ENCODE peak calls at places on chromosomes 13 and 19, in five cellular contexts. E is uterus, C is bronchial epithelial cell, S is heart left ventricle, A is SJCRH30. G is an unnamed sample.

GRCh38 chr13:85266331-85266730 is 532.9 kb downstream of the SLITRK6 start:
- DNase-seq in S (no peak), C (peak; percentile 47), E (no peak), A (no peak), G (peak; percentile 55)

GRCh38 chr19:48646192-48646911 is 365 bp upstream of the CA11 start:
- DNase-seq in S (peak; percentile 91), A (peak; percentile 93), C (peak; percentile 56), E (peak; percentile 93), G (peak; percentile 94)

GRCh38 chr13:112131081-112131739 is 64.3 kb downstream of the SOX1 start:
- DNase-seq in E (no peak), C (no peak), A (no peak), S (no peak), G (no peak)

GRCh38 chr13:100075700-100076587 is 12.9 kb upstream of the PCCA start:
- DNase-seq in S (no peak), C (no peak), E (no peak), A (no peak), G (no peak)

GRCh38 chr13:49585220-49586157 is at the start of gene RCBTB1:
- DNase-seq in C (peak; percentile 50), A (peak; percentile 59), S (peak; percentile 67), E (peak; percentile 57), G (peak; percentile 84)

GRCh38 chr13:46367622-46368327 is 19.3 kb downstream of the RUBCNL start:
- DNase-seq in A (no peak), E (no peak), C (peak; percentile 19), S (no peak), G (no peak)

GRCh38 chr19:47142779-47143178 is 12.1 kb downstream of the SAE1 start:
- DNase-seq in E (no peak), A (no peak), S (no peak), C (peak; percentile 42), G (no peak)

GRCh38 chr13:76677047-76677446 is 209.2 kb downstream of the KCTD12 start:
- DNase-seq in C (no peak), E (peak; percentile 42), S (peak; percentile 65), A (peak; percentile 25), G (no peak)

GRCh38 chr19:39996218-39996810 is 546 bp upstream of the ZNF546 start:
- DNase-seq in A (peak; percentile 62), C (peak; percentile 65), E (no peak), S (no peak), G (peak; percentile 36)

GRCh38 chr19:35427187-35427586 is 20.9 kb upstream of the FFAR2 start:
- DNase-seq in A (no peak), C (no peak), S (no peak), E (no peak), G (no peak)

GRCh38 chr13:33169273-33169980 is 116.1 kb downstream of the STARD13 start:
- DNase-seq in E (no peak), A (no peak), C (peak; percentile 95), S (no peak), G (no peak)

GRCh38 chr13:37944476-37945442 is 75.2 kb upstream of the TRPC4 start:
- DNase-seq in E (no peak), A (no peak), S (no peak), C (no peak), G (no peak)

GRCh38 chr19:43704002-43704705 is 11.7 kb upstream of the IRGC start:
- DNase-seq in A (no peak), C (no peak), E (no peak), S (no peak), G (no peak)

GRCh38 chr19:44718441-44719261 is 19.7 kb downstream of the CEACAM16 start:
- DNase-seq in A (peak; percentile 72), E (peak; percentile 62), S (peak; percentile 91), C (no peak), G (peak; percentile 70)

GRCh38 chr13:85816413-85816812 is 17.2 kb upstream of the SLITRK6 start:
- DNase-seq in C (peak; percentile 28), S (no peak), A (no peak), E (no peak), G (no peak)

GRCh38 chr13:99191900-99192399 is 8.7 kb upstream of the UBAC2 start:
- DNase-seq in C (peak; percentile 50), E (no peak), S (no peak), A (no peak), G (no peak)

GRCh38 chr13:113176292-113176691 is 17.8 kb downstream of the PROZ start:
- DNase-seq in S (no peak), E (no peak), C (no peak), A (no peak), G (no peak)

GRCh38 chr19:40519352-40520322 is 52.8 kb downstream of the SPTBN4 start:
- DNase-seq in A (no peak), E (no peak), S (no peak), C (peak; percentile 21), G (no peak)

GRCh38 chr19:10593148-10593547 is 6.0 kb upstream of the AP1M2 start:
- DNase-seq in A (no peak), C (no peak), S (no peak), E (no peak), G (no peak)

GRCh38 chr19:10587839-10588150 is 683 bp upstream of the AP1M2 start:
- DNase-seq in A (no peak), E (no peak), S (no peak), C (no peak), G (no peak)

GRCh38 chr19:10583021-10583776 is 3.9 kb downstream of the AP1M2 start:
- DNase-seq in E (no peak), C (no peak), A (no peak), S (no peak), G (no peak)

GRCh38 chr19:10586396-10586795 is 716 bp downstream of the AP1M2 start:
- DNase-seq in A (no peak), C (no peak), S (no peak), E (no peak), G (no peak)

DNA sequence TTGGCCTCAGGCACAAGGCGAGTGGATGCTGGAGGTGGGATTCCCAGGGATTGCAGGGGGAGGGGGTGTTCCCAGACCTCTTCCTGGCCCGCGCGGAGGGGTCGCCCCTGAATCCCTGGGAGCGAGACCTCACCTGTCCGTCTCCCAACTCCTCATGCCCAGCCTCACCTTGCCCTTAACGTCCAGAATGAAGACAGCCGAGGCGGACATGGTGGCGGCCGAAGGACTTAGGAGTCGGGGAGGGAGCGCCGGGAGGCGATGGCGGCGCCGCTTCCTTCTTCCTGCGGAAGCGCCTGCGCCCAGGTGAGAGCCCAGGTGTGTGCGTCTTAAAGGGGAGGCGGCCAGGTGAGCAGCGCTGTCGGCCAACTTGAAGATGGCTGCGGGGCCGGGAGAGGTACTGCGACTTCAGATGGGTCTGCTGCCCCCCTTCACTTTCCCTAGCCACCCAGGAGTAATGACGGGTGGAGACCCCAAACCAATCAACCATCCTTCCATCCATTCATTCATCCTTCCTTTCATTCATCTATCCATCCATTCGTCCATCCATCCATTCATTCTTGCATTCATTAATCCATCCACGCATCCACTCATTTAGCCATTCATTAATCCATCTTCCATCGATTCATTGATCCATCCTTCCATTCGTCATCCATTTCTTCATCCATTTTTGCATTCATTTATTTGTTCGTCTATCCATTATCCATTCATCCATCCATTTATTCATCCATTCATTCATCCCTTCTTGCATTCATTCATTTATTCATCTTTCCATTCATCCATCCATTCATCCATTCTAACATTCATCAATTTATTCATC is at the start of gene AP1M2:
- DNase-seq in A (no peak), C (peak; percentile 60), E (no peak), S (no peak), G (no peak)
- H3K4me3 ChIP-seq in A (no peak within 1 kb of the TSS), C (peak within 1 kb of the TSS; percentile 96), E (no peak within 1 kb of the TSS), S (no peak within 1 kb of the TSS), G (no peak within 1 kb of the TSS)

GRCh38 chr13:110308377-110309158 is 1.5 kb downstream of the COL4A2 start:
- DNase-seq in A (peak; percentile 56), S (no peak), E (peak; percentile 44), C (peak; percentile 32), G (no peak)
- H3K4me3 ChIP-seq in A (peak overlapping the region; percentile 93), S (peak overlapping the region; percentile 93), E (peak overlapping the region; percentile 78), C (peak overlapping the region; percentile 57), G (no peak overlapping the region)

GRCh38 chr19:29945433-29945832 is 3.4 kb downstream of the URI1 start:
- DNase-seq in A (no peak), S (no peak), C (no peak), E (no peak), G (no peak)
- H3K4me3 ChIP-seq in A (no peak overlapping the region), S (no peak overlapping the region), C (no peak overlapping the region), E (no peak overlapping the region), G (no peak overlapping the region)

GRCh38 chr19:2083174-2083854 is 12.8 kb downstream of the MOB3A start:
- DNase-seq in S (no peak), E (no peak), C (no peak), A (no peak), G (no peak)

GRCh38 chr19:2084993-2085720 is 11.0 kb downstream of the MOB3A start:
- DNase-seq in C (peak; percentile 8), A (no peak), E (no peak), S (peak; percentile 78), G (no peak)

GRCh38 chr19:2087621-2088100 is 8.5 kb downstream of the MOB3A start:
- DNase-seq in E (no peak), S (no peak), A (no peak), C (no peak), G (no peak)

GRCh38 chr19:2089727-2090053 is 6.4 kb downstream of the MOB3A start:
- DNase-seq in S (no peak), E (no peak), C (peak; percentile 16), A (no peak), G (no peak)

GRCh38 chr19:2089001-2089711 is 7.0 kb downstream of the MOB3A start:
- DNase-seq in A (no peak), S (no peak), E (no peak), C (peak; percentile 95), G (peak; percentile 54)
- H3K4me3 ChIP-seq in A (no peak overlapping the region), S (no peak overlapping the region), E (no peak overlapping the region), C (no peak overlapping the region), G (no peak overlapping the region)

DNA sequence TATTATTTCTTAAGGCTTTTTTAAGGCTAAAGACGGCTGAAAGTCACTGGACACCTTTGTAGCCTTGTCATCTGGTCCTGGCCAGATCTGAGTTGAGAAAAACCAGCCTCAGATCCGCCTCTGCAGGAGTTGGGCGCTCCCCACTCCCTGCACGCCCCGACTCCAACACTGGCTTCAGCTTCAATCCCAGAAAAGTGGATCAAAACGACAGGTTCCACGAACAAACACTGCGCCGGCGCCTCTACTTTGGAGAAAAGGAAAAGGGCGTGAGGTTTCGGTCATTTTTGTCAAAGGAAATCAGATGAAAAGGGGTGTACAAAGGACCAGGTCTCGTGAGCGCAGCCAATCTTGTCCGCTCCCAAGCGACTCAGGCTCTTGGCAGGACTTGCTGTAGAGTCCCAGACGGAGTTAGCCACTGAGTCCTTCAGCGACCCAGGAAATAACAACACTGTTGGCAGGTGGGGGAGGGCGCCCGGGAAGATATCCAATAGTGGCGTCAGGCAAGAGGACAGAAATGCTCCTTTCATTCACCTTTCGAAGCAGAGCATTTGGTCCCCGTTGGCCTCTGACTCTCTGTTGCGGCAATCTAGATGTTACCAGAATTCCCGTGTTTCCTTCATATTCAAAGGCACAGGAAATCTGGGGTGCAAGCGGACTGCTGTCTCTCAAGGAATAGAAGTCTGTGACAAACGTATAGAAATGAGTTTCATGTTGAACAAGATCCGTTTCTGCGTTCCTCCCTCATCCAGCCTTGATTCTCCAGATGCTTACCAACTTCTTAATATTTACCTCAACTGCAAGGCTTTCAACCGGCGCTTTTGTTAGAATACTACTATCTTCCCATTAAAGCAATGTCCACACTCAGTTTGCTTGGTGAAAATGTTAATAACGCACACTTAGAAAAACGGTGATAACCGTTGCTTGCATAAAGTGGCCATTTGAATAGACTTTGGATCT is 1.8 kb upstream of the CCNA1 start:
- DNase-seq in C (no peak), A (no peak), E (peak; percentile 36), S (peak; percentile 31), G (no peak)
- H3K4me3 ChIP-seq in C (peak overlapping the region; percentile 59), A (no peak overlapping the region), E (no peak overlapping the region), S (peak overlapping the region; percentile 16), G (no peak overlapping the region)

GRCh38 chr13:34300559-34300958 is 482.6 kb downstream of the RFC3 start:
- DNase-seq in E (no peak), C (peak; percentile 40), S (no peak), A (no peak), G (no peak)
- H3K4me3 ChIP-seq in E (no peak overlapping the region), C (no peak overlapping the region), S (no peak overlapping the region), A (no peak overlapping the region), G (no peak overlapping the region)

G was measured in BE2C.